ENCODE peak calls at places on chromosomes 5 and 9, in five cellular contexts. D is GM03348, X is foreskin fibroblast, I is KBM-7, C is left colon. Q is an unnamed sample.
A peak's percentile ranks its signal among the peaks of the same experiment; 100 is the strongest.

GRCh38 chr9:104984994-104985393 is 57.0 kb upstream of the ABCA1 start:
- DNase-seq in D (no peak), X (no peak), C (no peak), I (no peak), Q (no peak)

GRCh38 chr5:157189223-157189622 is 8.6 kb downstream of the ITK start:
- DNase-seq in D (no peak), I (no peak), X (no peak), C (no peak), Q (no peak)

GRCh38 chr9:33139421-33140228 is 27.5 kb downstream of the B4GALT1 start:
- DNase-seq in X (peak; percentile 93), D (peak; percentile 87), C (peak; percentile 64), I (peak; percentile 63), Q (no peak)

GRCh38 chr9:16627967-16628366 is 242.5 kb downstream of the BNC2 start:
- DNase-seq in I (no peak), X (peak; percentile 96), D (peak; percentile 80), C (no peak), Q (peak; percentile 93)

GRCh38 chr9:110545705-110546104 is 33.8 kb downstream of the SVEP1 start:
- DNase-seq in X (no peak), C (no peak), I (no peak), D (no peak), Q (no peak)

GRCh38 chr9:134625361-134626140 is 16.1 kb upstream of the COL5A1 start:
- DNase-seq in D (no peak), I (no peak), X (no peak), C (peak; percentile 9), Q (no peak)

GRCh38 chr5:178469011-178469974 is 120.9 kb downstream of the COL23A1 start:
- DNase-seq in I (no peak), C (no peak), X (no peak), D (no peak), Q (no peak)

GRCh38 chr9:98877211-98877730 is 66.4 kb upstream of the COL15A1 start:
- DNase-seq in I (no peak), X (no peak), D (no peak), C (no peak), Q (no peak)

GRCh38 chr9:111789881-111790280 is 4.9 kb downstream of the SHOC1 start:
- DNase-seq in C (no peak), X (no peak), I (no peak), D (no peak), Q (no peak)

GRCh38 chr9:107465467-107466451 is 23.8 kb downstream of the KLF4 start:
- DNase-seq in C (peak; percentile 53), I (peak; percentile 54), X (peak; percentile 69), D (peak; percentile 94), Q (peak; percentile 51)

GRCh38 chr5:81657386-81657785 is 93.5 kb downstream of the SSBP2 start:
- DNase-seq in D (no peak), X (no peak), C (peak; percentile 34), I (no peak), Q (no peak)

GRCh38 chr5:41797672-41798071 is 72.6 kb downstream of the OXCT1 start:
- DNase-seq in X (no peak), I (no peak), C (no peak), D (no peak), Q (no peak)

GRCh38 chr5:149639718-149640117 is 58.4 kb downstream of the ARHGEF37 start:
- DNase-seq in X (no peak), I (no peak), D (no peak), C (no peak), Q (no peak)

GRCh38 chr5:89281211-89281610 is 398.2 kb upstream of the MEF2C start:
- DNase-seq in X (no peak), C (no peak), D (no peak), I (no peak), Q (no peak)

GRCh38 chr5:122258241-122258640 is 53.8 kb upstream of the SNCAIP start:
- DNase-seq in X (no peak), D (no peak), I (no peak), C (no peak), Q (no peak)

GRCh38 chr5:97167435-97167834 is 15.6 kb downstream of the RIOK2 start:
- DNase-seq in C (no peak), X (no peak), D (no peak), I (no peak), Q (no peak)

GRCh38 chr5:78757269-78758053 is 108.9 kb upstream of the LHFPL2 start:
- DNase-seq in C (no peak), D (peak; percentile 69), I (no peak), X (peak; percentile 81), Q (peak; percentile 81)

GRCh38 chr5:14270212-14270702 is 127.1 kb downstream of the TRIO start:
- DNase-seq in I (peak; percentile 72), C (no peak), X (peak; percentile 60), D (peak; percentile 77), Q (peak; percentile 83)

GRCh38 chr5:54661111-54661510 is 143.6 kb downstream of the SNX18 start:
- DNase-seq in C (no peak), D (no peak), X (no peak), I (no peak), Q (no peak)

GRCh38 chr9:76562511-76562911 is 103.5 kb downstream of the GCNT1 start:
- DNase-seq in D (peak; percentile 68), C (no peak), X (peak; percentile 64), I (no peak), Q (no peak)

GRCh38 chr9:125889122-125889523 is 141.9 kb downstream of the PBX3 start:
- DNase-seq in I (peak; percentile 55), D (peak; percentile 8), X (no peak), C (no peak), Q (peak; percentile 6)

GRCh38 chr5:107916731-107917725 is 246.3 kb upstream of the EFNA5 start:
- DNase-seq in C (no peak), I (no peak), D (no peak), X (no peak), Q (no peak)

GRCh38 chr5:151056367-151057306 is 24.2 kb downstream of the TNIP1 start:
- DNase-seq in X (no peak), I (no peak), C (no peak), D (no peak), Q (no peak)

GRCh38 chr5:150410524-150411244 is 2.0 kb downstream of the CD74 start:
- DNase-seq in D (peak; percentile 90), X (peak; percentile 60), I (peak; percentile 100), C (peak; percentile 78), Q (peak; percentile 67)

GRCh38 chr5:42454216-42454995 is 31.2 kb downstream of the GHR start:
- DNase-seq in I (no peak), C (no peak), D (no peak), X (peak; percentile 6), Q (no peak)

GRCh38 chr9:137757613-137758029 is 120.0 kb upstream of the CACNA1B start:
- DNase-seq in C (no peak), D (peak; percentile 88), I (no peak), X (peak; percentile 57), Q (peak; percentile 27)

GRCh38 chr5:6504677-6505414 is 56.2 kb downstream of the UBE2QL1 start:
- DNase-seq in I (no peak), C (no peak), X (no peak), D (no peak), Q (peak; percentile 44)

GRCh38 chr5:42995152-42995751 is 44.9 kb downstream of the ANXA2R start:
- DNase-seq in D (no peak), X (no peak), I (no peak), C (no peak), Q (peak; percentile 43)

Q was measured in MG63.